ENCODE peak calls at places on chromosome 17, in four cellular contexts. One of them, this sample, is unnamed.

GRCh38 chr17:30378191-30378796 is 433 bp upstream of the CPD start:
- DNase-seq in midbrain: peak
- DNase-seq in iPS DF 19.7: no peak
- DNase-seq in type B pancreatic cell: no peak
- DNase-seq in this sample: peak

GRCh38 chr17:81959362-81960129 is 1.4 kb downstream of the NOTUM start:
- DNase-seq in midbrain: peak
- DNase-seq in iPS DF 19.7: no peak
- DNase-seq in type B pancreatic cell: peak
- DNase-seq in this sample: peak

GRCh38 chr17:27974531-27975145 is 67.8 kb upstream of the NLK start:
- DNase-seq in midbrain: no peak
- DNase-seq in iPS DF 19.7: no peak
- DNase-seq in type B pancreatic cell: no peak
- DNase-seq in this sample: no peak

GRCh38 chr17:37116802-37117201 is 168.0 kb downstream of the AATF start:
- DNase-seq in midbrain: no peak
- DNase-seq in iPS DF 19.7: no peak
- DNase-seq in type B pancreatic cell: no peak
- DNase-seq in this sample: no peak

GRCh38 chr17:41982026-41982989 is 15.7 kb downstream of the CNP start:
- DNase-seq in midbrain: no peak
- DNase-seq in iPS DF 19.7: no peak
- DNase-seq in type B pancreatic cell: no peak
- DNase-seq in this sample: no peak

GRCh38 chr17:19727466-19728113 is 11.2 kb upstream of the SLC47A2 start:
- DNase-seq in midbrain: peak
- DNase-seq in iPS DF 19.7: no peak
- DNase-seq in type B pancreatic cell: no peak
- DNase-seq in this sample: no peak

GRCh38 chr17:32491371-32492280 is 4.8 kb downstream of the CDK5R1 start:
- DNase-seq in midbrain: no peak
- DNase-seq in iPS DF 19.7: no peak
- DNase-seq in type B pancreatic cell: no peak
- DNase-seq in this sample: no peak

GRCh38 chr17:69882281-69882680 is 192.7 kb upstream of the KCNJ16 start:
- DNase-seq in midbrain: no peak
- DNase-seq in iPS DF 19.7: no peak
- DNase-seq in type B pancreatic cell: no peak
- DNase-seq in this sample: no peak

GRCh38 chr17:2438823-2439222 is 38.0 kb upstream of the MNT start:
- DNase-seq in midbrain: no peak
- DNase-seq in iPS DF 19.7: no peak
- DNase-seq in type B pancreatic cell: no peak
- DNase-seq in this sample: no peak

GRCh38 chr17:78125138-78125913 is 3.2 kb downstream of the TMC6 start:
- DNase-seq in midbrain: no peak
- DNase-seq in iPS DF 19.7: no peak
- DNase-seq in type B pancreatic cell: no peak
- DNase-seq in this sample: no peak

GRCh38 chr17:67125924-67126323 is 81.6 kb downstream of the CACNG1 start:
- DNase-seq in midbrain: no peak
- DNase-seq in iPS DF 19.7: no peak
- DNase-seq in type B pancreatic cell: no peak
- DNase-seq in this sample: no peak

GRCh38 chr17:39617446-39618251 is 9.1 kb upstream of the PPP1R1B start:
- DNase-seq in midbrain: peak
- DNase-seq in iPS DF 19.7: no peak
- DNase-seq in type B pancreatic cell: no peak
- DNase-seq in this sample: peak

GRCh38 chr17:30996481-30996880 is 25.6 kb downstream of the RNF135 start:
- DNase-seq in midbrain: no peak
- DNase-seq in iPS DF 19.7: no peak
- DNase-seq in type B pancreatic cell: no peak
- DNase-seq in this sample: no peak

GRCh38 chr17:9937901-9938300 is 32.8 kb upstream of the RCVRN start:
- DNase-seq in midbrain: no peak
- DNase-seq in iPS DF 19.7: no peak
- DNase-seq in type B pancreatic cell: no peak
- DNase-seq in this sample: no peak

GRCh38 chr17:20211246-20211645 is 202.1 kb downstream of the SPECC1 start:
- DNase-seq in midbrain: no peak
- DNase-seq in iPS DF 19.7: no peak
- DNase-seq in type B pancreatic cell: no peak
- DNase-seq in this sample: no peak